ENCODE peak calls at places on chromosomes 6 and 20, in seven cellular contexts. O, X, R, U, L, K and Y are unnamed samples. For H3K4me1, the result is how much of the 10 kb centered on the place peaks cover.

GRCh38 chr6:147528511-147529145 is 20.1 kb downstream of the SAMD5 start:
- DNase-seq in O (no peak), K (no peak), R (no peak), L (no peak), X (no peak), U (no peak), Y (no peak)

GRCh38 chr20:57443349-57443748 is 52.2 kb downstream of the RBM38 start:
- DNase-seq in R (no peak), O (no peak), K (no peak), X (no peak), U (no peak), L (no peak), Y (no peak)

GRCh38 chr6:18763086-18763485 is 375.9 kb downstream of the RNF144B start:
- DNase-seq in O (no peak), U (no peak), L (no peak), K (no peak), X (no peak), R (no peak), Y (no peak)

GRCh38 chr20:63653041-63653973 is at the start of gene STMN3:
- DNase-seq in X (peak), U (peak), R (peak), K (peak), O (peak), L (peak), Y (no peak)

GRCh38 chr20:4585758-4586157 is 136.0 kb upstream of the PRND start:
- DNase-seq in L (no peak), O (no peak), R (no peak), X (no peak), K (no peak), U (no peak), Y (no peak)

GRCh38 chr20:17556842-17557674 is 12.8 kb upstream of the DSTN start:
- DNase-seq in R (peak), U (peak), L (peak), O (peak), K (no peak), X (peak), Y (no peak)

GRCh38 chr6:142871910-142872331 is 73.1 kb downstream of the HIVEP2 start:
- DNase-seq in U (no peak), K (peak), O (no peak), X (peak), R (peak), L (no peak), Y (peak)

GRCh38 chr6:116866281-116866871 is 10.7 kb upstream of the RFX6 start:
- DNase-seq in L (no peak), R (peak), K (no peak), O (no peak), X (no peak), U (no peak), Y (no peak)

GRCh38 chr6:155980680-155981079 is 525.0 kb upstream of the NOX3 start:
- DNase-seq in X (no peak), U (no peak), K (no peak), R (no peak), O (no peak), L (no peak), Y (no peak)

GRCh38 chr6:94902974-94903628 is 674.2 kb upstream of the MANEA start:
- DNase-seq in O (no peak), L (no peak), K (no peak), X (no peak), U (no peak), R (no peak), Y (no peak)

GRCh38 chr20:49668181-49668877 is 45.3 kb downstream of the B4GALT5 start:
- DNase-seq in X (peak), K (peak), L (no peak), O (peak), R (no peak), U (peak), Y (peak)

GRCh38 chr20:51389543-51389924 is 153.0 kb downstream of the NFATC2 start:
- DNase-seq in U (no peak), R (no peak), X (no peak), K (no peak), O (no peak), L (peak), Y (no peak)

GRCh38 chr6:36959555-36960250 is 5.2 kb downstream of the PI16 start:
- DNase-seq in K (no peak), L (no peak), R (no peak), X (no peak), O (no peak), U (no peak), Y (no peak)

GRCh38 chr20:34201531-34201930 is 39.7 kb upstream of the ASIP start:
- DNase-seq in U (no peak), L (no peak), R (no peak), K (no peak), X (no peak), O (no peak), Y (no peak)

GRCh38 chr6:144259988-144260387 is 25.1 kb upstream of the UTRN start:
- DNase-seq in O (no peak), R (no peak), K (no peak), L (no peak), X (no peak), U (no peak), Y (no peak)

GRCh38 chr6:149820506-149820905 is 43.7 kb downstream of the LRP11 start:
- DNase-seq in O (no peak), K (no peak), X (no peak), U (no peak), L (no peak), R (no peak), Y (no peak)

GRCh38 chr6:42045538-42046460 is 4.5 kb upstream of the TAF8 start:
- DNase-seq in L (peak), X (peak), R (peak), K (peak), O (peak), U (peak), Y (peak)

GRCh38 chr20:48205786-48206185 is 420.5 kb upstream of the SULF2 start:
- DNase-seq in O (no peak), K (no peak), U (no peak), X (no peak), R (no peak), L (no peak), Y (no peak)

GRCh38 chr20:63017826-63018411 is 11.2 kb upstream of the BHLHE23 start:
- DNase-seq in R (no peak), X (no peak), O (no peak), K (no peak), U (peak), L (no peak), Y (no peak)

GRCh38 chr6:136501514-136501913 is 48.7 kb downstream of the MAP7 start:
- DNase-seq in R (no peak), L (no peak), X (no peak), O (no peak), U (no peak), K (no peak), Y (no peak)

GRCh38 chr6:136501081-136501480 is 49.1 kb downstream of the MAP7 start:
- DNase-seq in U (no peak), X (no peak), L (no peak), O (no peak), R (no peak), K (no peak), Y (no peak)

GRCh38 chr6:136500414-136500813 is 49.8 kb downstream of the MAP7 start:
- DNase-seq in U (no peak), K (no peak), R (no peak), O (no peak), X (no peak), L (no peak), Y (no peak)

GRCh38 chr6:136503303-136503702 is 46.9 kb downstream of the MAP7 start:
- DNase-seq in X (no peak), O (no peak), R (no peak), L (no peak), K (no peak), U (no peak), Y (no peak)

GRCh38 chr6:136502791-136503190 is 47.4 kb downstream of the MAP7 start:
- DNase-seq in X (no peak), R (no peak), U (no peak), K (no peak), O (no peak), L (no peak), Y (no peak)
- H3K4me1 ChIP-seq in X (under half), R (under half), U (under half), K (under half), O (under half), L (under half), Y (under half)

GRCh38 chr6:15515660-15516375 is 147.0 kb downstream of the DTNBP1 start:
- DNase-seq in R (no peak), X (no peak), K (no peak), U (no peak), L (no peak), O (peak), Y (no peak)

GRCh38 chr6:15516378-15516777 is 146.4 kb downstream of the DTNBP1 start:
- DNase-seq in R (no peak), L (no peak), U (no peak), K (no peak), O (peak), X (no peak), Y (no peak)

GRCh38 chr6:15518057-15518456 is 144.8 kb downstream of the DTNBP1 start:
- DNase-seq in U (no peak), O (peak), R (peak), X (no peak), L (no peak), K (no peak), Y (no peak)

GRCh38 chr6:15517600-15517999 is 145.2 kb downstream of the DTNBP1 start:
- DNase-seq in K (no peak), L (no peak), U (no peak), R (no peak), X (no peak), O (peak), Y (no peak)

DNA sequence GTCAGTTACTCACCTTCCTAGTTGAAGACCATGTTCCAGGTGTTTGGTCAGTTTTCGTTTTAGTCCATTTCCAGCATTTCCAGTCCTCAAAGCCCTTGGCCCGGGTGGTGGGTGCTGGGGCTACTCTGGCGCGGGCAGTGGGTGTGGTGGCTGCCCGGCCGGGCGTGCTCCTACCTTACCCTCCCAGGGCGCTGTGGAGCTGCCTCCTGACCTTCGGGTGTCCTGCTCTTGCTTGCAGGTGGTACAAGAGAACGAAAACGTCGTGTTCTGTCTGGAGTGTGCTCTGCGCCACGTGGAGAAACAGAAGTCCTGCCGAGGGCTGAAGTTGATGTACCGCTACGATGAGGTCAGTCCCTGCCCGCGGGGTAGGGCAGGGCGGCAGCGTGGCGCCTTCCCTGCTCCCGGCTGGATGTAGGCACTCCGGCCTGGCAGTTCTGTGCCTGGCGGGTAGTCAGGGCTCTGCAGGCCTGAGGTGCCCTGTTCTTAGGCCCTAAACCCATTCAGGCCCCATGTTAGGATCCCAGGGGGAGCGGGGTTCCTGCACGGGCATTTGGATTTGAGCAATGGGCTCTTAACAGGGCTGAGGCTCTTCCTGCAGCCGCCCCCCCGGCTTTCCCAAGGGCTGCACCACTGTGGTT is 145.8 kb downstream of the DTNBP1 start:
- DNase-seq in R (no peak), U (no peak), L (no peak), K (no peak), X (no peak), O (peak), Y (no peak)
- H3K4me1 ChIP-seq in R (under half), U (under half), L (under half), K (under half), X (under half), O (under half), Y (under half)

DNA sequence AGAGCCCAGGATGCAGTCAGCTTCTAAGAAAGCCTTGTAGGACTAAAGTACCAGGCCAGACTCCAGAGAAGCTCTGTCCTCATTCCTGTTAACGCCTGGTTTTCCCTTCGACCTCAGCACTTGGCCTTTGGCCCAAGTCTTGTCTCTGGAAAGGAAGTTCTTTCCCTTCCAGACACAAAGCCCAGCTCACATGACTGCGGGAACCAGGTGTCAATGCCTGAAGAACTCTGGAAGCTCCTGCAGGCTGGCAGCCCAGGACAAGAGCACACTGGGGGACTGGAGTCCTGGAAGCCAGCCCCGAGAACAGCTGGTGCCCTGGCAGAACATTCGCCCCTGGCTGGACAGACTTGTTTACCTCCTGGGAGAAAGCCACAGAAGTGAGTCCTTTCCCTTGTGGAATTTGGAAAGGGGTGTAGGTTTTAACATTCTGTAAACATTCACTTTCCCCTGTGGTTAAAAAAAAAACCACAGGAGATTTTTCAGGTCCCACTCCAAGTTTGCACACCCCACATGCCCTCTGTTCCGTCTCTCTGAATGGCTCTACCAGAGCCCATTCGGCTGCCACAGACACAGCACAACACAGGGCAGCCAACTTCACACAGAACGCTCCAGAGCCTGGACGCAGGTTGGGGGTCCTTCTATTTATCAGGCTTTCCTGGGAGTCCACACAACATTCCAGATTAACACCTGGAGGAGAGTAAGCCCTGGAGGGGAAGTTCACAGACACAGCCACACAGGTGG is 18.1 kb downstream of the ACSS1 start:
- DNase-seq in U (peak), L (peak), O (peak), K (no peak), X (peak), R (peak), Y (no peak)
- H3K4me1 ChIP-seq in U (half or more), L (half or more), O (half or more), K (half or more), X (half or more), R (under half), Y (half or more)

GRCh38 chr6:134419717-134420116 is 101.8 kb upstream of the SGK1 start:
- DNase-seq in U (no peak), X (no peak), L (no peak), O (no peak), R (peak), K (no peak), Y (no peak)
- H3K4me1 ChIP-seq in U (under half), X (under half), L (under half), O (under half), R (under half), K (under half), Y (under half)

GRCh38 chr20:44154521-44155001 is 32.4 kb downstream of the JPH2 start:
- DNase-seq in O (no peak), R (no peak), X (no peak), U (no peak), K (no peak), L (no peak), Y (no peak)

GRCh38 chr20:44151621-44152416 is 35.2 kb downstream of the JPH2 start:
- DNase-seq in L (no peak), U (no peak), K (no peak), R (no peak), X (peak), O (no peak), Y (no peak)

GRCh38 chr20:44157061-44157460 is 29.9 kb downstream of the JPH2 start:
- DNase-seq in K (no peak), U (no peak), R (no peak), X (no peak), L (no peak), O (no peak), Y (no peak)

GRCh38 chr20:44159125-44159524 is 27.9 kb downstream of the JPH2 start:
- DNase-seq in R (no peak), U (no peak), O (no peak), K (no peak), L (no peak), X (no peak), Y (no peak)

DNA sequence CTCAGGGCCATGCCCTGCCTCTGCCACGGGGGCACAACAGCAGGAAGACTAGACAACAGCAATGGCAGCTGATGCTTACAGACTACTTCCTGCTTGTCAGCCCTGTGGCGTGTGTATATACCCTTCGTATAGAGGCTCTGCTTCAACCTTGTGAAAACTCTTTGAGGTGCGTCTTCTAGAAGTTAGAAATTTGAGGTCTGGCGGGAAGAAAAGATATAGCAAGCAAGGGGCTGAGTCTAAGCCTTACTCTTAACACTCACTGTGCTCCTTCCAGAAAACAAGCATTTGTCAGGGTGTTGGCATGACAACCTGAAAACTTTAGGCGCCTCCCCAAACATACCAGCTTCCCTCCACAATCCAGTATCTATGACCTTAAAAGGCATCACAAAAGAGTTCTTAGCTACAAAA is 33.3 kb downstream of the JPH2 start:
- DNase-seq in O (no peak), K (no peak), L (no peak), X (no peak), U (no peak), R (peak), Y (peak)
- H3K4me1 ChIP-seq in O (under half), K (under half), L (under half), X (under half), U (under half), R (under half), Y (under half)

GRCh38 chr20:22555791-22556564 is 28.4 kb downstream of the FOXA2 start:
- DNase-seq in O (no peak), U (no peak), X (no peak), L (no peak), K (no peak), R (no peak), Y (no peak)

GRCh38 chr20:22560817-22561216 is 23.6 kb downstream of the FOXA2 start:
- DNase-seq in U (no peak), R (no peak), X (no peak), K (no peak), L (no peak), O (no peak), Y (no peak)

GRCh38 chr20:22556565-22557056 is 27.8 kb downstream of the FOXA2 start:
- DNase-seq in L (no peak), K (no peak), R (no peak), X (no peak), O (no peak), U (no peak), Y (no peak)

GRCh38 chr20:22559711-22560305 is 24.6 kb downstream of the FOXA2 start:
- DNase-seq in X (no peak), L (no peak), U (no peak), O (no peak), K (no peak), R (no peak), Y (no peak)

GRCh38 chr20:22557403-22558276 is 26.7 kb downstream of the FOXA2 start:
- DNase-seq in K (no peak), R (no peak), U (no peak), O (no peak), X (no peak), L (no peak), Y (no peak)
- H3K4me1 ChIP-seq in K (under half), R (under half), U (under half), O (under half), X (under half), L (under half), Y (under half)

DNA sequence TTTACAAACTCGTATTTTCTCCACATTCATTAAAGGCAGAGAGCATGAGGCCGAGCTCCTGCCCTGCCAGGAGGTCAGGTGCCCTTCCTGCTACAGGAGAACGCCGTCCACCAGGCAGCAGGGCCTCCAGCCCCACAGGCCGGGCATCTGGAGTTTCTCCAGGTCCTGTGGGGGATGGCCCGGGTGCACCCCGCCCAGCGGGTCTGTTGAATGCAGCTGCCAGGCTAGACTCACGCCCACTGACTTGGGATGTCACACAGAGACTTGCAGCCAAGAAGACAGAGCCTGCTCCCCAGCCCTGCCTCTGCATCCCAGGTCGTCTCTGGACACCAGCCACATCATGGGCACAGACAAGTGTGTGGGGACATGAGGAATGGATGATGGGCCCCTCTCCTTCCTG is 376.4 kb downstream of the CDH4 start:
- DNase-seq in L (no peak), R (no peak), X (no peak), U (no peak), O (no peak), K (no peak), Y (no peak)
- H3K4me1 ChIP-seq in L (under half), R (under half), X (under half), U (under half), O (under half), K (under half), Y (under half)

GRCh38 chr20:32464401-32465091 is 106.4 kb downstream of the ASXL1 start:
- DNase-seq in O (no peak), K (no peak), U (peak), R (no peak), X (no peak), L (no peak), Y (no peak)

GRCh38 chr20:32466739-32467505 is 108.8 kb downstream of the ASXL1 start:
- DNase-seq in K (no peak), O (peak), L (peak), U (peak), X (no peak), R (no peak), Y (no peak)

GRCh38 chr20:32463642-32464400 is 105.7 kb downstream of the ASXL1 start:
- DNase-seq in U (peak), R (no peak), X (peak), O (peak), K (no peak), L (peak), Y (no peak)

GRCh38 chr20:32462900-32463641 is 104.9 kb downstream of the ASXL1 start:
- DNase-seq in X (no peak), L (peak), U (peak), O (peak), R (no peak), K (no peak), Y (no peak)

DNA sequence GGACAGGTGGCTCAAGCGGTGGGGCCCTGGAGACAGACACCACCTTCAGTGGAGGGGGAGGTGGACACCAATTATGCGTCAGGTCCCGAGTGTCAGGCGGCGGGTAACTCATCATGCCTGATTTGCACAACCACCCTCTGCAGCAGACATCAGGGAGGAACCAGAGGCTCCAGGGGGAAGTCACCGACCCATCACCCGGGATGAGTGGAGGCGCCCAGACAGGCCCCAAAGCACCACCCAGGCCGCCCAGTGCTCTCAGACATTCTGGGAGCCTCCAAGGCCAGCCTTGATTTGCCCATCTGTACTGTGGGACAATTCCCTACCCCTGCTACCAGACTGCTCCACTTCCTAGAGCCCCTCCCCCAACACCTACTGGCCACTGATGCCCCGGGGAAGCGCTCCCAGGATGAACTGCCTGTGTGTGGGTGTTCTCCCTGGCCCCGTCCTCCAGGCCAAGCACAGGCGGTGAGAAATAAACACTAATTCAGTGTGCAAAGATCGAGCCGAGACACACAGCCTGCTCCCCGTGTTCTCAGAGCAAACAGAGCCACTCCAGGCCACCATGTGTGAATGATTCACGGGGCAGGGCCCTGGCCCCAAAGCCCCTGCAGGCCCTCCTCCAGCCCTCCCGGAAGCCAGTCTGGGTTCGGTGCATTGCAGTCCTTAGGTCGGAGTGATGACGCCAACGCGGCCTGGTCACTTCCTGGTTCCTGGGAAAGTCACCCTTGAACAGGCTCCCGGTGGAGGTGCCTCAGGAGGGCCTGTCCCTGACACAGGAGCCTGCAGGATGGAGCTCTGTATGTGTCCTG is 107.2 kb downstream of the ASXL1 start:
- DNase-seq in R (peak), O (peak), U (peak), L (peak), X (peak), K (no peak), Y (no peak)
- H3K4me1 ChIP-seq in R (under half), O (half or more), U (under half), L (under half), X (under half), K (under half), Y (under half)